ENCODE peak calls at places on chromosome 2, in nine cellular contexts. One of them, this sample, is unnamed.

GRCh38 chr2:163752252-163752651 is 16.4 kb upstream of the FIGN start:
- DNase-seq in ureter: no peak
- DNase-seq in cardiac fibroblast: no peak
- DNase-seq in stimulated activated CD8-positive, alpha-beta memory T cell treated with anti-CD3 and anti-CD28 coated beads, Interleukin-15, amount 100 ng/mL, for 1 hour: no peak
- DNase-seq in activated T-cell treated with anti-CD3 and anti-CD28 coated beads for 4 hours: no peak
- DNase-seq in HFFc6: no peak
- DNase-seq in NCI-H510A: no peak
- DNase-seq in stimulated activated CD4-positive, alpha-beta T cell treated with anti-CD3 and anti-CD28 coated beads, Interleukin-4, amount 100 ng/mL, for 1 hour: no peak
- DNase-seq in ecto neural progenitor cell: no peak
- DNase-seq in this sample: no peak

GRCh38 chr2:42929985-42930581 is 137.7 kb upstream of the HAAO start:
- DNase-seq in ureter: no peak
- DNase-seq in cardiac fibroblast: peak
- DNase-seq in stimulated activated CD8-positive, alpha-beta memory T cell treated with anti-CD3 and anti-CD28 coated beads, Interleukin-15, amount 100 ng/mL, for 1 hour: no peak
- DNase-seq in activated T-cell treated with anti-CD3 and anti-CD28 coated beads for 4 hours: no peak
- DNase-seq in HFFc6: no peak
- DNase-seq in NCI-H510A: no peak
- DNase-seq in stimulated activated CD4-positive, alpha-beta T cell treated with anti-CD3 and anti-CD28 coated beads, Interleukin-4, amount 100 ng/mL, for 1 hour: no peak
- DNase-seq in ecto neural progenitor cell: no peak
- DNase-seq in this sample: no peak

GRCh38 chr2:95061119-95061512 is 35.6 kb downstream of the MAL start:
- DNase-seq in ureter: no peak
- DNase-seq in cardiac fibroblast: no peak
- DNase-seq in stimulated activated CD8-positive, alpha-beta memory T cell treated with anti-CD3 and anti-CD28 coated beads, Interleukin-15, amount 100 ng/mL, for 1 hour: no peak
- DNase-seq in activated T-cell treated with anti-CD3 and anti-CD28 coated beads for 4 hours: no peak
- DNase-seq in HFFc6: no peak
- DNase-seq in NCI-H510A: no peak
- DNase-seq in stimulated activated CD4-positive, alpha-beta T cell treated with anti-CD3 and anti-CD28 coated beads, Interleukin-4, amount 100 ng/mL, for 1 hour: no peak
- DNase-seq in ecto neural progenitor cell: no peak
- DNase-seq in this sample: no peak

GRCh38 chr2:231677632-231678104 is 30.7 kb upstream of the PTMA start:
- DNase-seq in ureter: peak
- DNase-seq in cardiac fibroblast: peak
- DNase-seq in stimulated activated CD8-positive, alpha-beta memory T cell treated with anti-CD3 and anti-CD28 coated beads, Interleukin-15, amount 100 ng/mL, for 1 hour: peak
- DNase-seq in activated T-cell treated with anti-CD3 and anti-CD28 coated beads for 4 hours: peak
- DNase-seq in HFFc6: peak
- DNase-seq in NCI-H510A: peak
- DNase-seq in stimulated activated CD4-positive, alpha-beta T cell treated with anti-CD3 and anti-CD28 coated beads, Interleukin-4, amount 100 ng/mL, for 1 hour: peak
- DNase-seq in ecto neural progenitor cell: peak
- DNase-seq in this sample: peak

GRCh38 chr2:73291093-73291460 is 2.3 kb downstream of the EGR4 start:
- DNase-seq in ureter: no peak
- DNase-seq in cardiac fibroblast: peak
- DNase-seq in stimulated activated CD8-positive, alpha-beta memory T cell treated with anti-CD3 and anti-CD28 coated beads, Interleukin-15, amount 100 ng/mL, for 1 hour: no peak
- DNase-seq in activated T-cell treated with anti-CD3 and anti-CD28 coated beads for 4 hours: peak
- DNase-seq in HFFc6: peak
- DNase-seq in NCI-H510A: no peak
- DNase-seq in stimulated activated CD4-positive, alpha-beta T cell treated with anti-CD3 and anti-CD28 coated beads, Interleukin-4, amount 100 ng/mL, for 1 hour: peak
- DNase-seq in ecto neural progenitor cell: peak
- DNase-seq in this sample: no peak

GRCh38 chr2:241015439-241015838 is 17.0 kb downstream of the SNED1 start:
- DNase-seq in ureter: peak
- DNase-seq in cardiac fibroblast: no peak
- DNase-seq in stimulated activated CD8-positive, alpha-beta memory T cell treated with anti-CD3 and anti-CD28 coated beads, Interleukin-15, amount 100 ng/mL, for 1 hour: no peak
- DNase-seq in activated T-cell treated with anti-CD3 and anti-CD28 coated beads for 4 hours: no peak
- DNase-seq in HFFc6: no peak
- DNase-seq in NCI-H510A: no peak
- DNase-seq in stimulated activated CD4-positive, alpha-beta T cell treated with anti-CD3 and anti-CD28 coated beads, Interleukin-4, amount 100 ng/mL, for 1 hour: no peak
- DNase-seq in ecto neural progenitor cell: no peak
- DNase-seq in this sample: no peak

GRCh38 chr2:219844756-219845155 is 217.3 kb downstream of the SLC4A3 start:
- DNase-seq in ureter: no peak
- DNase-seq in cardiac fibroblast: no peak
- DNase-seq in stimulated activated CD8-positive, alpha-beta memory T cell treated with anti-CD3 and anti-CD28 coated beads, Interleukin-15, amount 100 ng/mL, for 1 hour: no peak
- DNase-seq in activated T-cell treated with anti-CD3 and anti-CD28 coated beads for 4 hours: no peak
- DNase-seq in HFFc6: no peak
- DNase-seq in NCI-H510A: no peak
- DNase-seq in stimulated activated CD4-positive, alpha-beta T cell treated with anti-CD3 and anti-CD28 coated beads, Interleukin-4, amount 100 ng/mL, for 1 hour: no peak
- DNase-seq in ecto neural progenitor cell: no peak
- DNase-seq in this sample: no peak

GRCh38 chr2:138531913-138532312 is 30.3 kb downstream of the SPOPL start:
- DNase-seq in ureter: no peak
- DNase-seq in cardiac fibroblast: peak
- DNase-seq in stimulated activated CD8-positive, alpha-beta memory T cell treated with anti-CD3 and anti-CD28 coated beads, Interleukin-15, amount 100 ng/mL, for 1 hour: no peak
- DNase-seq in activated T-cell treated with anti-CD3 and anti-CD28 coated beads for 4 hours: no peak
- DNase-seq in HFFc6: no peak
- DNase-seq in NCI-H510A: no peak
- DNase-seq in stimulated activated CD4-positive, alpha-beta T cell treated with anti-CD3 and anti-CD28 coated beads, Interleukin-4, amount 100 ng/mL, for 1 hour: no peak
- DNase-seq in ecto neural progenitor cell: no peak
- DNase-seq in this sample: no peak

GRCh38 chr2:176772816-176773215 is 439.8 kb upstream of the HNRNPA3 start:
- DNase-seq in ureter: no peak
- DNase-seq in cardiac fibroblast: no peak
- DNase-seq in stimulated activated CD8-positive, alpha-beta memory T cell treated with anti-CD3 and anti-CD28 coated beads, Interleukin-15, amount 100 ng/mL, for 1 hour: no peak
- DNase-seq in activated T-cell treated with anti-CD3 and anti-CD28 coated beads for 4 hours: no peak
- DNase-seq in HFFc6: no peak
- DNase-seq in NCI-H510A: no peak
- DNase-seq in stimulated activated CD4-positive, alpha-beta T cell treated with anti-CD3 and anti-CD28 coated beads, Interleukin-4, amount 100 ng/mL, for 1 hour: no peak
- DNase-seq in ecto neural progenitor cell: no peak
- DNase-seq in this sample: no peak

GRCh38 chr2:53802617-53803115 is 15.8 kb downstream of the ERLEC1 start:
- DNase-seq in ureter: no peak
- DNase-seq in cardiac fibroblast: peak
- DNase-seq in stimulated activated CD8-positive, alpha-beta memory T cell treated with anti-CD3 and anti-CD28 coated beads, Interleukin-15, amount 100 ng/mL, for 1 hour: no peak
- DNase-seq in activated T-cell treated with anti-CD3 and anti-CD28 coated beads for 4 hours: no peak
- DNase-seq in HFFc6: no peak
- DNase-seq in NCI-H510A: no peak
- DNase-seq in stimulated activated CD4-positive, alpha-beta T cell treated with anti-CD3 and anti-CD28 coated beads, Interleukin-4, amount 100 ng/mL, for 1 hour: no peak
- DNase-seq in ecto neural progenitor cell: no peak
- DNase-seq in this sample: no peak

GRCh38 chr2:121479882-121480522 is 50.7 kb upstream of the RNU4ATAC start:
- DNase-seq in ureter: no peak
- DNase-seq in cardiac fibroblast: no peak
- DNase-seq in stimulated activated CD8-positive, alpha-beta memory T cell treated with anti-CD3 and anti-CD28 coated beads, Interleukin-15, amount 100 ng/mL, for 1 hour: no peak
- DNase-seq in activated T-cell treated with anti-CD3 and anti-CD28 coated beads for 4 hours: no peak
- DNase-seq in HFFc6: no peak
- DNase-seq in NCI-H510A: no peak
- DNase-seq in stimulated activated CD4-positive, alpha-beta T cell treated with anti-CD3 and anti-CD28 coated beads, Interleukin-4, amount 100 ng/mL, for 1 hour: no peak
- DNase-seq in ecto neural progenitor cell: no peak
- DNase-seq in this sample: no peak

GRCh38 chr2:136134126-136134525 is 16.2 kb upstream of the CXCR4 start:
- DNase-seq in ureter: no peak
- DNase-seq in cardiac fibroblast: no peak
- DNase-seq in stimulated activated CD8-positive, alpha-beta memory T cell treated with anti-CD3 and anti-CD28 coated beads, Interleukin-15, amount 100 ng/mL, for 1 hour: no peak
- DNase-seq in activated T-cell treated with anti-CD3 and anti-CD28 coated beads for 4 hours: peak
- DNase-seq in HFFc6: no peak
- DNase-seq in NCI-H510A: no peak
- DNase-seq in stimulated activated CD4-positive, alpha-beta T cell treated with anti-CD3 and anti-CD28 coated beads, Interleukin-4, amount 100 ng/mL, for 1 hour: no peak
- DNase-seq in ecto neural progenitor cell: no peak
- DNase-seq in this sample: no peak

GRCh38 chr2:54402350-54402749 is 53.8 kb upstream of the SPTBN1 start:
- DNase-seq in ureter: no peak
- DNase-seq in cardiac fibroblast: peak
- DNase-seq in stimulated activated CD8-positive, alpha-beta memory T cell treated with anti-CD3 and anti-CD28 coated beads, Interleukin-15, amount 100 ng/mL, for 1 hour: no peak
- DNase-seq in activated T-cell treated with anti-CD3 and anti-CD28 coated beads for 4 hours: no peak
- DNase-seq in HFFc6: no peak
- DNase-seq in NCI-H510A: no peak
- DNase-seq in stimulated activated CD4-positive, alpha-beta T cell treated with anti-CD3 and anti-CD28 coated beads, Interleukin-4, amount 100 ng/mL, for 1 hour: no peak
- DNase-seq in ecto neural progenitor cell: no peak
- DNase-seq in this sample: no peak

This sample was measured in trophoblast cell.